ENCODE peak calls at places on chromosomes 7 and 10, in seven cellular contexts. B is esophagus squamous epithelium, K is bronchial epithelial cell, X is GM12865, I is dorsolateral prefrontal cortex, N is fibroblast of mammary gland, V is mesothelial cell of epicardium. T is an unnamed sample.

GRCh38 chr10:28914721-28915120 is 237.4 kb downstream of the BAMBI start:
- DNase-seq in B (no peak), X (no peak), K (peak), N (peak), I (no peak), V (no peak), T (no peak)

GRCh38 chr7:141275350-141275749 is 201.5 kb downstream of the TMEM178B start:
- DNase-seq in N (no peak), K (no peak), X (no peak), I (no peak), B (no peak), V (no peak), T (no peak)

GRCh38 chr10:96714031-96714590 is 6.2 kb downstream of the PIK3AP1 start:
- DNase-seq in V (no peak), I (no peak), B (no peak), N (peak), K (peak), X (no peak), T (no peak)

GRCh38 chr7:56079450-56080185 is 13.1 kb downstream of the PHKG1 start:
- DNase-seq in I (peak), V (no peak), B (no peak), X (no peak), N (peak), K (peak), T (peak)

GRCh38 chr7:128200376-128200775 is 40.7 kb upstream of the LEP start:
- DNase-seq in N (no peak), K (no peak), V (no peak), X (no peak), B (no peak), I (no peak), T (no peak)

GRCh38 chr7:33186187-33186586 is 56.8 kb downstream of the BBS9 start:
- DNase-seq in V (no peak), B (no peak), K (peak), N (peak), X (no peak), I (no peak), T (no peak)

GRCh38 chr7:29328811-29329210 is 134.2 kb downstream of the CHN2 start:
- DNase-seq in X (no peak), N (peak), K (peak), B (no peak), I (no peak), V (no peak), T (no peak)

GRCh38 chr10:131964298-131964697 is 17.4 kb downstream of the BNIP3 start:
- DNase-seq in X (no peak), B (no peak), N (peak), I (no peak), V (no peak), K (no peak), T (no peak)

GRCh38 chr10:59279476-59279875 is 82.9 kb downstream of the FAM13C start:
- DNase-seq in N (no peak), V (no peak), I (no peak), B (no peak), K (no peak), X (no peak), T (no peak)

GRCh38 chr7:54778696-54779285 is 19.8 kb upstream of the SEC61G start:
- DNase-seq in K (peak), V (no peak), B (no peak), X (no peak), N (peak), I (no peak), T (no peak)

GRCh38 chr10:6027929-6028328 is 34.2 kb downstream of the IL2RA start:
- DNase-seq in I (no peak), X (no peak), B (no peak), N (no peak), K (no peak), V (no peak), T (no peak)

GRCh38 chr7:123624527-123625183 is 23.0 kb downstream of the ASB15 start:
- DNase-seq in B (no peak), K (peak), X (peak), N (peak), V (no peak), I (no peak), T (no peak)

GRCh38 chr7:84629216-84629615 is 434.6 kb upstream of the SEMA3A start:
- DNase-seq in X (no peak), I (no peak), K (peak), N (no peak), V (no peak), B (no peak), T (no peak)

GRCh38 chr7:98399462-98399861 is 1.4 kb downstream of the BAIAP2L1 start:
- DNase-seq in N (no peak), K (peak), I (no peak), V (no peak), X (peak), B (no peak), T (no peak)

GRCh38 chr7:133753513-133753912 is 373.6 kb upstream of the LRGUK start:
- DNase-seq in B (no peak), N (no peak), V (no peak), I (no peak), X (no peak), K (peak), T (no peak)

GRCh38 chr10:73886625-73887024 is 12.3 kb upstream of the CAMK2G start:
- DNase-seq in I (no peak), X (no peak), N (no peak), V (no peak), K (peak), B (no peak), T (no peak)

GRCh38 chr10:10870523-10871241 is 147.0 kb upstream of the CELF2 start:
- DNase-seq in X (peak), V (no peak), I (no peak), N (peak), K (no peak), B (no peak), T (no peak)

GRCh38 chr7:48887500-48887899 is 36.8 kb upstream of the CDC14C start:
- DNase-seq in I (no peak), N (peak), X (no peak), B (no peak), K (peak), V (no peak), T (no peak)

GRCh38 chr10:131207176-131207575 is 104.3 kb downstream of the TCERG1L start:
- DNase-seq in V (no peak), K (no peak), I (peak), X (no peak), N (no peak), B (no peak), T (no peak)

GRCh38 chr7:82389847-82390246 is 53.7 kb downstream of the CACNA2D1 start:
- DNase-seq in K (no peak), B (no peak), I (no peak), X (no peak), V (no peak), N (peak), T (no peak)

GRCh38 chr10:111504376-111504775 is 427.5 kb downstream of the ADRA2A start:
- DNase-seq in K (no peak), X (no peak), B (no peak), V (no peak), N (no peak), I (peak), T (no peak)

GRCh38 chr10:1607466-1607865 is 129.9 kb downstream of the ADARB2 start:
- DNase-seq in N (no peak), V (no peak), K (no peak), I (no peak), X (no peak), B (no peak), T (no peak)

GRCh38 chr10:125775491-125776106 is at the start of gene MMP21:
- DNase-seq in X (no peak), I (no peak), V (no peak), N (no peak), K (no peak), B (no peak), T (no peak)

GRCh38 chr7:92723205-92723604 is 113.2 kb downstream of the CDK6 start:
- DNase-seq in N (peak), X (no peak), I (no peak), K (no peak), V (no peak), B (no peak), T (no peak)

GRCh38 chr10:15461353-15462108 is 90.4 kb upstream of the FAM171A1 start:
- DNase-seq in I (no peak), N (peak), K (peak), X (peak), B (no peak), V (no peak), T (peak)

GRCh38 chr7:117737882-117738281 is 135.4 kb downstream of the CTTNBP2 start:
- DNase-seq in N (no peak), I (peak), X (no peak), V (no peak), K (no peak), B (no peak), T (no peak)

GRCh38 chr10:114343623-114344306 is 60.5 kb downstream of the AFAP1L2 start:
- DNase-seq in I (no peak), X (no peak), B (no peak), V (no peak), K (no peak), N (no peak), T (no peak)

GRCh38 chr7:30817060-30817770 is 46.0 kb downstream of the MINDY4 start:
- DNase-seq in N (peak), X (no peak), B (no peak), K (peak), V (no peak), I (no peak), T (no peak)

GRCh38 chr7:4809091-4809591 is 33.7 kb downstream of the AP5Z1 start:
- DNase-seq in K (no peak), I (no peak), B (no peak), V (no peak), X (no peak), N (no peak), T (no peak)

GRCh38 chr7:7695418-7695817 is 23.0 kb downstream of the RPA3 start:
- DNase-seq in X (no peak), I (no peak), B (no peak), K (no peak), N (no peak), V (no peak), T (no peak)

GRCh38 chr10:101237080-101237817 is 8.0 kb upstream of the LBX1 start:
- DNase-seq in I (no peak), B (no peak), K (no peak), V (no peak), X (no peak), N (no peak), T (no peak)

GRCh38 chr7:40700653-40701475 is 566.1 kb downstream of the SUGCT start:
- DNase-seq in K (peak), B (no peak), V (no peak), X (peak), N (peak), I (no peak), T (no peak)

GRCh38 chr10:82924711-82925110 is 1049.7 kb downstream of the NRG3 start:
- DNase-seq in V (no peak), X (no peak), N (no peak), I (no peak), B (no peak), K (no peak), T (no peak)

DNA sequence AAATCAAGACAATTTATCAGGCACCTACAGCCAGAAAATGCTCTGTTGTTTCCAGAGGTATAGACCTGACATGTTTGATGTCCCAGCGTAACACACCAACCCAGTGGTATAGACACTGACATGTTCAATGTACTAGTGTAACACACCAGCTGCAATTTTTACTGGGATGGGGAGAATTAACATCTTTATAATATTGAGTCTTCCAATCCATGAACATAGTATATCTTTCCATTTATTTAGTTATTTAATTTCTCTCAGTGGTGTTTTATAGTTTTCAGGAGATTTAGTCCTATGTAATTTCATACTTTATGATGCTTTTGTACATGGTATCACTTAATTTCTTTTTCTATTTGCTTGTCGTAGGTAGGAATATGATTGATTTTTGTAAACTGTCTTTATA is 104.7 kb downstream of the MYL10 start:
- DNase-seq in V (no peak), I (no peak), X (no peak), K (no peak), B (no peak), N (no peak), T (no peak)
- TF ChIP-seq CTCF in V (no peak), I (no peak), X (no peak), K (no peak), B (no peak), N (no peak), T (no peak)

DNA sequence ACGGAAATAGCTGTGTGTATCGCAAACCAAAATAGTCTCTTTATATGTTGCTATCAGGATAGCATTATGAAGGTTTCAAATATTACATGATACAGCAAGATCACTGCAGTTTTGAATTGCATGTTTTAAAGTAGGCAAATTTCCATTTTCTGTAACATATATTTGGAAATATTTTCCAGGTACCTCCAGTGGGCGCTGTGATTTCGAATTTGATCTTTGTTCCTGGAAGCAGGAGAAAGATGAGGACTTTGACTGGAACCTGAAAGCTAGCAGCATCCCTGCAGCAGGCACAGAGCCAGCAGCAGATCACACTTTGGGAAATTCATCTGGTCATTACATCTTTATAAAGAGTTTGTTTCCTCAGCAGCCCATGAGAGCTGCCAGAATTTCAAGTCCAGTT is 299.0 kb downstream of the MALRD1 start:
- DNase-seq in I (no peak), K (no peak), B (no peak), V (no peak), N (peak), X (no peak), T (no peak)
- TF ChIP-seq CTCF in I (no peak), K (peak), B (no peak), V (no peak), N (peak), X (no peak), T (peak)

GRCh38 chr10:89471110-89471814 is 56.9 kb downstream of the IFIT5 start:
- DNase-seq in N (peak), I (no peak), K (peak), V (no peak), X (no peak), B (no peak), T (no peak)

GRCh38 chr10:89474452-89474851 is 60.1 kb downstream of the IFIT5 start:
- DNase-seq in N (no peak), B (no peak), K (no peak), X (no peak), I (no peak), V (no peak), T (no peak)

GRCh38 chr10:89468625-89469024 is 54.3 kb downstream of the IFIT5 start:
- DNase-seq in I (no peak), B (no peak), N (no peak), X (no peak), K (no peak), V (no peak), T (no peak)

GRCh38 chr10:89469517-89469916 is 55.1 kb downstream of the IFIT5 start:
- DNase-seq in I (no peak), N (no peak), B (no peak), V (no peak), X (no peak), K (peak), T (no peak)

DNA sequence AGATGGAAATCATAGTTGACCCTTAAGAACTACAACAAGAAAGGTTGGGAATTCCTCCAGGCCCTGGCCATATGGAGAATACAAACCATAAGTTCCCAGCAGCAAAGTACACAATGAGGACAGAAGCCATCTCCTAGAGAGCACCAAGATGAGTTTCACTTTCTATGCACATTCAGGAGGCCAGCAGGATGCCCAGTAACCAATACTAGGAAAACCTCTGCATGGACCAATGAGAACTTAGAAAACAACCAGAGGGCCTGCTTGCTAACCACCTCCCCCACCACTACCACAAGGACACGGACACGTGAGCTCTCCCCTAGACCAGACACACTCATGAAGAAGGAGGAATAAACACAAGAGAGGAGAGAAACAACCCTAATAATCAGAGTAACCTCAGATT is 56.3 kb downstream of the IFIT5 start:
- DNase-seq in X (no peak), V (no peak), N (no peak), I (no peak), B (no peak), K (no peak), T (no peak)
- TF ChIP-seq CTCF in X (no peak), V (no peak), N (no peak), I (no peak), B (no peak), K (no peak), T (no peak)

GRCh38 chr7:97149843-97150242 is 32.3 kb downstream of the SDHAF3 start:
- DNase-seq in X (no peak), I (no peak), V (no peak), B (no peak), K (no peak), N (peak), T (no peak)

GRCh38 chr7:97145068-97145467 is 27.6 kb downstream of the SDHAF3 start:
- DNase-seq in N (peak), B (no peak), V (no peak), X (peak), I (no peak), K (peak), T (peak)
- TF ChIP-seq CTCF in N (peak), B (peak), V (peak), X (peak), I (peak), K (no peak), T (peak)

GRCh38 chr10:49505589-49505988 is 33.3 kb downstream of the ERCC6 start:
- DNase-seq in X (no peak), B (no peak), I (no peak), K (no peak), V (no peak), N (no peak), T (no peak)
- TF ChIP-seq CTCF in X (no peak), B (no peak), I (no peak), K (no peak), V (no peak), N (no peak), T (no peak)